ENCODE peak calls at places on chromosomes 16 and 17, in five cellular contexts. W, D, L, G and V are unnamed samples.

GRCh38 chr16:72947379-72948237 is 100.3 kb downstream of the ZFHX3 start:
- DNase-seq in D (no peak), G (no peak), L (no peak), W (no peak), V (no peak)

GRCh38 chr16:85754403-85754802 is 3.5 kb upstream of the C16orf74 start:
- DNase-seq in W (no peak), G (no peak), L (no peak), D (no peak), V (no peak)

GRCh38 chr17:48549909-48550308 is 5.0 kb upstream of the HOXB2 start:
- DNase-seq in G (no peak), D (no peak), L (peak), W (no peak), V (no peak)

GRCh38 chr16:2190659-2191445 is 5.6 kb downstream of the CASKIN1 start:
- DNase-seq in D (no peak), G (no peak), W (no peak), L (no peak), V (no peak)

GRCh38 chr17:17108681-17109049 is 66.4 kb downstream of the MPRIP start:
- DNase-seq in G (no peak), D (no peak), W (no peak), L (no peak), V (no peak)

GRCh38 chr17:61467416-61468262 is 15.4 kb downstream of the TBX4 start:
- DNase-seq in W (no peak), L (peak), G (no peak), D (no peak), V (peak)

GRCh38 chr17:77235370-77236080 is 94.8 kb downstream of the SEC14L1 start:
- DNase-seq in W (no peak), L (peak), D (no peak), G (no peak), V (no peak)

GRCh38 chr16:66881014-66881417 is 701 bp downstream of the PDP2 start:
- DNase-seq in L (no peak), W (no peak), G (no peak), D (no peak), V (no peak)

GRCh38 chr17:32755045-32755805 is 121.7 kb downstream of the MYO1D start:
- DNase-seq in G (no peak), W (no peak), L (peak), D (no peak), V (no peak)

GRCh38 chr17:81898029-81898866 is 3.8 kb upstream of the NPB start:
- DNase-seq in D (no peak), L (peak), W (no peak), G (no peak), V (no peak)

GRCh38 chr17:16878084-16878483 is 93.8 kb downstream of the TNFRSF13B start:
- DNase-seq in G (no peak), L (no peak), W (no peak), D (no peak), V (no peak)

GRCh38 chr16:15857779-15858560 is 1.1 kb upstream of the MYH11 start:
- DNase-seq in G (no peak), W (no peak), D (no peak), L (peak), V (no peak)

GRCh38 chr17:16352303-16352837 is 899 bp downstream of the CENPV start:
- DNase-seq in W (peak), D (peak), G (no peak), L (peak), V (no peak)

GRCh38 chr17:7842380-7842949 is 8.4 kb downstream of the KDM6B start:
- DNase-seq in L (peak), W (peak), G (peak), D (peak), V (peak)

GRCh38 chr16:31331141-31331764 is 23.7 kb upstream of the ITGAX start:
- DNase-seq in W (no peak), D (no peak), L (no peak), G (no peak), V (no peak)

GRCh38 chr16:66427036-66427446 is at the start of gene BEAN1:
- DNase-seq in D (no peak), G (no peak), W (no peak), L (no peak), V (no peak)

GRCh38 chr17:973053-973452 is 6.5 kb downstream of the NXN start:
- DNase-seq in G (no peak), L (no peak), D (no peak), W (no peak), V (no peak)

GRCh38 chr17:38585056-38585804 is 20.5 kb downstream of the SRCIN1 start:
- DNase-seq in L (no peak), G (no peak), D (no peak), W (no peak), V (no peak)

GRCh38 chr16:49312389-49312990 is 30.9 kb upstream of the CBLN1 start:
- DNase-seq in G (no peak), L (no peak), D (no peak), W (no peak), V (no peak)